ENCODE peak calls at places on chromosomes 6 and 20, in ten cellular contexts. F is upper lobe of right lung; V is B cell; T is CD4-positive, alpha-beta T cell; G is right atrium auricular region; E is fibroblast of pulmonary artery; D is astrocyte of the cerebellum; Q is WERI-Rb-1; Y is GM20000; S is lower leg skin. N is an unnamed sample.

GRCh38 chr6:157013649-157014365 is 236.6 kb downstream of the ARID1B start:
- DNase-seq in S (no peak), Q (no peak), T (no peak), F (no peak), D (no peak), Y (no peak), V (no peak), G (no peak), E (no peak), N (no peak)

GRCh38 chr6:148404456-148405022 is 61.9 kb downstream of the SASH1 start:
- DNase-seq in S (no peak), Y (no peak), T (no peak), F (no peak), G (no peak), Q (no peak), E (no peak), D (no peak), V (no peak), N (no peak)

GRCh38 chr20:20814685-20815084 is 102.2 kb upstream of the RALGAPA2 start:
- DNase-seq in F (no peak), E (no peak), T (no peak), G (no peak), S (no peak), V (no peak), D (no peak), Q (peak; percentile 59), Y (no peak), N (no peak)

GRCh38 chr20:8829232-8829631 is 239.7 kb upstream of the PLCB4 start:
- DNase-seq in F (no peak), G (no peak), V (no peak), S (no peak), Q (no peak), E (no peak), Y (no peak), D (no peak), T (no peak), N (no peak)

GRCh38 chr6:131251593-131252204 is 116.4 kb downstream of the AKAP7 start:
- DNase-seq in T (no peak), D (no peak), E (peak; percentile 3), Q (no peak), S (no peak), F (no peak), V (no peak), G (no peak), Y (no peak), N (no peak)

GRCh38 chr6:105804436-105804835 is 281.7 kb upstream of the PRDM1 start:
- DNase-seq in E (no peak), F (no peak), Q (no peak), S (no peak), T (no peak), D (no peak), V (no peak), Y (no peak), G (no peak), N (no peak)

GRCh38 chr6:44047801-44048200 is 79.5 kb downstream of the MRPL14 start:
- DNase-seq in G (no peak), F (no peak), V (no peak), Y (no peak), E (no peak), S (no peak), D (no peak), Q (no peak), T (no peak), N (no peak)

GRCh38 chr6:36838896-36839818 is at the start of gene CPNE5:
- DNase-seq in S (no peak), D (no peak), F (no peak), T (no peak), E (no peak), V (peak; percentile 42), Y (no peak), Q (peak; percentile 58), G (no peak), N (no peak)

GRCh38 chr20:50420380-50420779 is 89.8 kb upstream of the PTPN1 start:
- DNase-seq in V (no peak), D (no peak), S (no peak), Q (no peak), T (no peak), E (no peak), F (no peak), Y (no peak), G (no peak), N (no peak)

GRCh38 chr6:105943514-105943913 is 142.6 kb upstream of the PRDM1 start:
- DNase-seq in F (no peak), Q (no peak), D (no peak), T (no peak), S (no peak), G (no peak), E (no peak), V (no peak), Y (no peak), N (no peak)

GRCh38 chr20:32507998-32508774 is 76.9 kb downstream of the NOL4L start:
- DNase-seq in F (no peak), Y (no peak), E (no peak), G (no peak), Q (no peak), D (no peak), T (no peak), V (no peak), S (no peak), N (no peak)

GRCh38 chr6:148972481-148972880 is 225.7 kb downstream of the UST start:
- DNase-seq in T (peak; percentile 31), E (no peak), F (no peak), D (no peak), V (peak; percentile 69), G (no peak), S (peak; percentile 29), Y (peak; percentile 26), Q (peak; percentile 21), N (no peak)

GRCh38 chr20:3712279-3712873 is at the start of gene SIGLEC1:
- DNase-seq in Q (no peak), F (peak; percentile 87), D (no peak), Y (no peak), V (no peak), G (peak; percentile 70), E (no peak), T (no peak), S (peak; percentile 60), N (no peak)

GRCh38 chr20:3714092-3714491 is 1.7 kb upstream of the SIGLEC1 start:
- DNase-seq in E (no peak), D (no peak), V (no peak), T (no peak), F (no peak), G (no peak), Q (no peak), S (no peak), Y (no peak), N (no peak)

GRCh38 chr20:3710027-3710426 is 2.4 kb downstream of the SIGLEC1 start:
- DNase-seq in Y (no peak), E (no peak), S (no peak), Q (peak; percentile 43), G (no peak), F (peak; percentile 66), T (no peak), V (no peak), D (no peak), N (no peak)

GRCh38 chr20:3710703-3711417 is 1.5 kb downstream of the SIGLEC1 start:
- DNase-seq in E (peak; percentile 51), D (no peak), Q (peak; percentile 76), S (peak; percentile 50), G (peak; percentile 73), V (peak; percentile 85), F (peak; percentile 86), Y (peak; percentile 88), T (peak; percentile 66), N (no peak)

GRCh38 chr20:3711418-3712043 is 869 bp downstream of the SIGLEC1 start:
- DNase-seq in F (peak; percentile 52), V (no peak), G (no peak), S (no peak), Y (no peak), E (no peak), D (peak; percentile 6), Q (no peak), T (no peak), N (no peak)
- TF ChIP-seq CTCF in F (no peak), V (no peak), G (no peak), S (no peak), Y (no peak), E (no peak), D (no peak), Q (no peak), T (no peak), N (no peak)

GRCh38 chr20:6157345-6157744 is 34.5 kb upstream of the FERMT1 start:
- DNase-seq in T (no peak), V (no peak), D (no peak), S (no peak), E (peak; percentile 10), F (no peak), Y (no peak), G (no peak), Q (no peak), N (no peak)
- TF ChIP-seq CTCF in T (no peak), V (no peak), D (no peak), S (no peak), E (peak; percentile 23), F (no peak), Y (no peak), G (no peak), Q (peak; percentile 31), N (no peak)

DNA sequence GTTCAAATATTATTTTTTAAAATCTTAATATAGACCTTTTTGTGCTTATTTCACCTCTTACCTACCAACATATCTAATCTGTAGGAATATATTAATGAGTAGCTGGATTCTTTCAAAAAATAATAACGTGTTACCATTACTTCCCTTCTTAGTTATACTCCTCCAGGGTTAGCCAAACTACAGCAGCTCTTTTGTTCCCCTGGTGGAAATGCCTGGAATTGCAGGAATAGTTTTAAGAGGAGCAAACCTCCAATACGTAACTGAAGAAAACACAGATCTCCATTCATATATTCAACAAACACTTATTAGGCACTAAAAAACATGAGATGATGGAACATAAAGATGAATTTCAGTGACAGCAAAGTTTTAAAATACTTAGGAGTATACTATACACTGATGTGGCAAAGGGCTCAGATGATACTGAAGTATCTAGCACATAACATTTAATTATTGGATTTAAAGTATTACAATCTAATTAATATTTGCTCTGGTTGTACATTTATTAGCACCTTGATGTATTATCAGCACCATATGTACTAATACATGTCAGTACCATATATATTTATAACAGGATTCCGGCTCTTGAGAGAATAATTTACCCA is 78.3 kb downstream of the TBX18 start:
- DNase-seq in F (no peak), Y (no peak), G (no peak), S (no peak), E (no peak), T (no peak), V (no peak), D (no peak), Q (no peak), N (no peak)
- TF ChIP-seq CTCF in F (peak; percentile 27), Y (peak; percentile 36), G (peak; percentile 34), S (no peak), E (peak; percentile 54), T (no peak), V (peak; percentile 49), D (peak; percentile 38), Q (peak; percentile 18), N (no peak)

DNA sequence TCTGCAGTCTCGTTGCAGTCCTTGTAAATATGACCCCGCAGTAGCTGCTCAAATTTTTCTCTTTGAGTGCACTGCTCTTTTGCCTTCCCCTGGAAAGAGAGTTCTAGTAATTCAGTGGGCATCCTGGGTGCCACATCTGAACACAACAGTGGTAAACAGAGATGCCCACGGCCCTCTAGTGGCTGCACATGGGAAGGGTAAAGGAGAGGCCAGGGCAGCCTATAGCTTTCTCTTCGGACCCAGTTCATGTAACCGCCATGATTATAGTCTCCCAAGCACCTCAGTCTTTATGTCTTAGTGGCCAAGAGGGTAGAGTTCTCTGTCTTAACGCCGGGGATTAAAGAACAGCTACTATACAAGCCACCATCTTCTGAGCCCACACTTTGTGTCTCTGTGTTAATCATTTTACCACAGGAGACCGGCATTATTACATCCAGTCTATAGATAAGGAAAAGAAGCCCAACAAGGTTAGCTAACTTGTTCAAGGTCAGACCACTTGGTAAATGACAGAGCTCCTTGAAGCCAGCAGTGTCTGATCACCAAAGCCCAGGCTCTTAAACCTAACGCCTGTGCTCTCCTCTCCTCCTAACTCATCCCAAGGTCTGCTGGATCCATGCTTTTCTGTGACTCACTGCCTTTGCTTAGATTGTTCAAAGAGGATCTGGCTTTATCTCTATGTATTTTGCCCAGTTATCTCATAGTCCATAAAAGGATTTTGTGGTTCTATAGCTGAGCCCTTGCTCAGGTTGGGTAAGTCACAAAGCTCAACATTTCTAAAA is 81.8 kb downstream of the ISM1 start:
- DNase-seq in G (no peak), E (peak; percentile 34), F (no peak), T (peak; percentile 10), S (no peak), V (no peak), D (no peak), Y (peak; percentile 32), Q (peak; percentile 62), N (no peak)
- TF ChIP-seq CTCF in G (peak; percentile 68), E (peak; percentile 73), F (peak; percentile 70), T (peak; percentile 71), S (no peak), V (peak; percentile 34), D (peak; percentile 67), Y (peak; percentile 90), Q (peak; percentile 85), N (peak; percentile 44)